ENCODE peak calls at places on chromosomes 3 and 15, in four cellular contexts. One of them, this sample, is unnamed.
A peak's percentile ranks its signal among the peaks of the same experiment; 100 is the strongest.

GRCh38 chr3:161275919-161276318 is 54.8 kb downstream of the NMD3 start:
- DNase-seq in uterus: no peak
- DNase-seq in kidney: no peak
- DNase-seq in AG04450: no peak
- DNase-seq in this sample: no peak

GRCh38 chr15:58229297-58229768 is 91.2 kb downstream of the AQP9 start:
- DNase-seq in uterus: no peak
- DNase-seq in AG04450: no peak
- DNase-seq in kidney: no peak
- DNase-seq in this sample: no peak

GRCh38 chr3:25588441-25589103 is 76.1 kb downstream of the TOP2B start:
- DNase-seq in uterus: no peak
- DNase-seq in AG04450: no peak
- DNase-seq in kidney: no peak
- DNase-seq in this sample: no peak

GRCh38 chr3:99686955-99687612 is 48.7 kb downstream of the COL8A1 start:
- DNase-seq in AG04450: no peak
- DNase-seq in kidney: peak; percentile 75
- DNase-seq in uterus: peak; percentile 59
- DNase-seq in this sample: no peak

GRCh38 chr3:12483364-12483763 is 916 bp upstream of the TSEN2 start:
- DNase-seq in kidney: no peak
- DNase-seq in uterus: no peak
- DNase-seq in AG04450: no peak
- DNase-seq in this sample: no peak

GRCh38 chr3:135970500-135971116 is 5.1 kb downstream of the PPP2R3A start:
- DNase-seq in AG04450: no peak
- DNase-seq in uterus: no peak
- DNase-seq in kidney: no peak
- DNase-seq in this sample: no peak

GRCh38 chr3:71927505-71928066 is 142.6 kb upstream of the PROK2 start:
- DNase-seq in kidney: no peak
- DNase-seq in AG04450: no peak
- DNase-seq in uterus: no peak
- DNase-seq in this sample: no peak

GRCh38 chr3:14688525-14688924 is 13.6 kb downstream of the C3orf20 start:
- DNase-seq in AG04450: no peak
- DNase-seq in kidney: no peak
- DNase-seq in uterus: no peak
- DNase-seq in this sample: no peak

GRCh38 chr3:161915283-161915682 is 418.7 kb downstream of the OTOL1 start:
- DNase-seq in AG04450: no peak
- DNase-seq in kidney: no peak
- DNase-seq in uterus: no peak
- DNase-seq in this sample: no peak

GRCh38 chr3:61452536-61452991 is 108.8 kb upstream of the PTPRG start:
- DNase-seq in kidney: no peak
- DNase-seq in uterus: no peak
- DNase-seq in AG04450: peak; percentile 18
- DNase-seq in this sample: no peak

GRCh38 chr15:31062310-31062964 is 39.1 kb downstream of the TRPM1 start:
- DNase-seq in kidney: no peak
- DNase-seq in uterus: no peak
- DNase-seq in AG04450: no peak
- DNase-seq in this sample: no peak

GRCh38 chr3:52291508-52292181 is 4.0 kb downstream of the GLYCTK start:
- DNase-seq in kidney: peak; percentile 71
- DNase-seq in uterus: no peak
- DNase-seq in AG04450: no peak
- DNase-seq in this sample: peak; percentile 68

GRCh38 chr15:80247320-80247719 is 4.7 kb downstream of the CTXND1 start:
- DNase-seq in AG04450: no peak
- DNase-seq in uterus: no peak
- DNase-seq in kidney: no peak
- DNase-seq in this sample: no peak

GRCh38 chr15:57165992-57166391 is 210.3 kb upstream of the CGNL1 start:
- DNase-seq in AG04450: no peak
- DNase-seq in kidney: no peak
- DNase-seq in uterus: no peak
- DNase-seq in this sample: no peak

GRCh38 chr15:91223902-91224301 is 123.8 kb downstream of the SV2B start:
- DNase-seq in kidney: no peak
- DNase-seq in uterus: no peak
- DNase-seq in AG04450: no peak
- DNase-seq in this sample: no peak

GRCh38 chr3:42185044-42185443 is 80.9 kb downstream of the CCK start:
- DNase-seq in kidney: no peak
- DNase-seq in uterus: no peak
- DNase-seq in AG04450: peak; percentile 15
- DNase-seq in this sample: no peak

GRCh38 chr3:117817103-117817502 is 1107.5 kb downstream of the TUSC7 start:
- DNase-seq in uterus: no peak
- DNase-seq in AG04450: no peak
- DNase-seq in kidney: no peak
- DNase-seq in this sample: no peak

GRCh38 chr15:25705430-25706115 is 157.6 kb downstream of the ATP10A start:
- DNase-seq in kidney: no peak
- DNase-seq in uterus: no peak
- DNase-seq in AG04450: no peak
- DNase-seq in this sample: peak; percentile 72

GRCh38 chr3:27666708-27667107 is 55.4 kb downstream of the EOMES start:
- DNase-seq in AG04450: peak; percentile 59
- DNase-seq in kidney: peak; percentile 89
- DNase-seq in uterus: peak; percentile 19
- DNase-seq in this sample: peak; percentile 92

GRCh38 chr3:141051641-141052569 is 758 bp downstream of the SPSB4 start:
- DNase-seq in AG04450: no peak
- DNase-seq in uterus: no peak
- DNase-seq in kidney: peak; percentile 67
- DNase-seq in this sample: no peak
- TF ChIP-seq CTCF in AG04450: no peak
- TF ChIP-seq CTCF in uterus: no peak
- TF ChIP-seq CTCF in kidney: no peak
- TF ChIP-seq CTCF in this sample: peak; percentile 19

DNA sequence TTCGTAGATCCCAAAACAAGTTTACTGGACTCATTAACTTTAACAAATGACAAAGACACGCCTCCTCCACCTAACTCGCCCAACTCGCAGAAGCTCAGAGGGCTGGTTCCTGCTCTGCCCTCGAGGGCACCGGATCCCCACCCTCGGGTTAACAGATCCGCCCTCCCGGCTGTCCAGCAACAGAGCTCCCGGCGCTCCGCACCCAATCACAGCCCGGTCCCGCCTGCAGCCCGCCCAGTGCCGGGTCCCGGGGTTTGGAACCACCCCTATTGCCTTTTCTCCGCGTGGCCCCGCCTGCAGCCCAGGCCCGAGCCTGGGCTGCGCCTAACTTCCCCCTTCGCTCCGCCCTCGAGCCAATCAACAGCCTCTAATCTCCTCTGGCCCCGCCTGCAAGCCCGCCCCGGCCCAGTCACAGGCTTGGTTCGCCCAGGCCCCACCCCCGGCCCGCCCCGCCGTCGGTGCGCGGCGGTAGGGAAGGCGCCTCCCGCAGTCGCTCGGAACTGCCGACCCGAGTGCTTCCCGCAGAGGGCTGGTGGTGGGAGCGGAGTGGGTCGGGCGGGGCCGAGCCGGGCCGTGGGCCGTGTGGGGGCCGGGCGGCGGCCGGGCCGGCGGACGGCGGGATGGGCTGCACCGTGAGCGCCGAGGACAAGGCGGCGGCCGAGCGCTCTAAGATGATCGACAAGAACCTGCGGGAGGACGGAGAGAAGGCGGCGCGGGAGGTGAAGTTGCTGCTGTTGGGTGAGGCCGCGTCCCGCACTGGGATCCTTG is at the start of gene GNAI2:
- DNase-seq in kidney: peak; percentile 100
- DNase-seq in uterus: peak; percentile 99
- DNase-seq in AG04450: peak; percentile 94
- DNase-seq in this sample: peak; percentile 99
- TF ChIP-seq CTCF in kidney: no peak
- TF ChIP-seq CTCF in uterus: no peak
- TF ChIP-seq CTCF in AG04450: no peak
- TF ChIP-seq CTCF in this sample: no peak

DNA sequence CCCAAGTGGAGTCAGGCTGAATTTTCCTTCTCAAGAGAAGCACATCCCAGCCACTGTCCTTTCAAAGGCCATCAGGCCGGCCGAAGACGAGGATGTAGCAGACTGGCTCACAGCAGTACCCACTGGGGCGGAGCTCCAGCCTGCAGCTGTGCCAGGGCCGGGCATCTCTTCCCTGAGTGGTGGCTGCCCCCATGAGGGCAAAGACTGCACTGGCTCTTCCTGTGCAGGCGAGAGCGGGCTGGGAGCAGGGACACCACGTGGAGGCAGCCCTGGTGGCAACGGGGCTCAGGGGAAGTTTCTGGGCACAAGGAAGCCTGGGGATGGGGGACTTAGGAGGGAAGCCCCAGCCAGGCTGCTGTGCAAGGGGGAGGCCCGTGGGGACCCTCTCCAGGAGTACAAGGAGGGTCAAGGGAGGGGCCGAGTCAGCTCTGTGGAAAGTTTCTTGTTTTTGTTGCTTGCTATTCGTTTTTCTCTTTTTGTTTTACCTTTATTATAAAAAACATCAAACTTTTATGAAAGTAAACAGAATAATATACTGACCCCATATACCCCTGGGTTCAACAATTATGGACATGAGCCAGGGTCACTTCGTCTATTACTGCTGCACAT is 66.1 kb downstream of the RPN1 start:
- DNase-seq in AG04450: peak; percentile 32
- DNase-seq in kidney: peak; percentile 94
- DNase-seq in uterus: peak; percentile 66
- DNase-seq in this sample: no peak
- TF ChIP-seq CTCF in AG04450: peak; percentile 73
- TF ChIP-seq CTCF in kidney: peak; percentile 93
- TF ChIP-seq CTCF in uterus: peak; percentile 58
- TF ChIP-seq CTCF in this sample: peak; percentile 85

GRCh38 chr3:171013822-171014748 is 12.4 kb downstream of the SLC2A2 start:
- DNase-seq in kidney: no peak
- DNase-seq in AG04450: no peak
- DNase-seq in uterus: no peak
- DNase-seq in this sample: no peak

GRCh38 chr3:171011109-171011508 is 15.4 kb downstream of the SLC2A2 start:
- DNase-seq in kidney: no peak
- DNase-seq in uterus: no peak
- DNase-seq in AG04450: no peak
- DNase-seq in this sample: no peak

GRCh38 chr3:171007316-171007715 is 19.2 kb downstream of the SLC2A2 start:
- DNase-seq in AG04450: no peak
- DNase-seq in uterus: no peak
- DNase-seq in kidney: no peak
- DNase-seq in this sample: no peak

DNA sequence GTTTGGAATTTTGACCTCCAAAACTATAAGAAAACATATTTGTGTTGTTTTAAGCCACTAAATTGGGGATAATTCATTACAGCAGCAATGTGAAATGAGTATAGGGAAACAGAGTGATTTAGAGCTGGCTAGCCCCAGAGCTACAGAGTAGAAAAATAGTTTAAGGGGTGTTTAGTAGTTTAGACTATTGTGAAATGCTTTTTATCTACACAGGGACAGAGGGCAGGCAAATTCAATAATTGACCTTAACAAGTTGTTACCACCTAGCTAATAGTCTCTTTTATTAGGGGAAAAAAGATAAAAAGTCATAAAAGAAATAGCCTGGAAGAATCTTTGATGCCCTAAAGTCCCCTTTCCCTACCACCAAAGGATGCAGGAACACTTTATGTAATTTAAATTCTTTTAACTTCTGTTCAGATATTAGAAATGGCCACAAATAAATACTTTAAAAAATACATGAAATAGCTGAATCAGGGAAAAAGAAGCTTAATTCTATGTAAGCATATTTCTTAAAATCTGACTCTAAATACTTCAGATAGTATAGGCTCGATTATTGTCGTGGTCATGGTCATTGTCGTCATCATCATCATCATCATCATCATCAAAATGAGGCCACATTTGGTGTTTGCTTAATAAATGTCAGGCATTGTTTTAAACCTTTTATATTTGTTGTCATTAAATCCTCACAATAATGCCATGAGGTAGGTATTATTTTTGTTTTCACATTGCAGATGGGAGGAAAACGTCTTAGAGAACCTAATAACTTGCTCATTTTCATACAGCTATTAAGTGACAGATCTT is 14.8 kb downstream of the SLC2A2 start:
- DNase-seq in kidney: no peak
- DNase-seq in AG04450: no peak
- DNase-seq in uterus: no peak
- DNase-seq in this sample: no peak
- TF ChIP-seq CTCF in kidney: no peak
- TF ChIP-seq CTCF in AG04450: no peak
- TF ChIP-seq CTCF in uterus: no peak
- TF ChIP-seq CTCF in this sample: no peak

GRCh38 chr3:125054436-125055164 is 1.2 kb downstream of the HEG1 start:
- DNase-seq in uterus: no peak
- DNase-seq in kidney: no peak
- DNase-seq in AG04450: no peak
- DNase-seq in this sample: no peak
- TF ChIP-seq CTCF in uterus: no peak
- TF ChIP-seq CTCF in kidney: no peak
- TF ChIP-seq CTCF in AG04450: peak; percentile 35
- TF ChIP-seq CTCF in this sample: peak; percentile 70

DNA sequence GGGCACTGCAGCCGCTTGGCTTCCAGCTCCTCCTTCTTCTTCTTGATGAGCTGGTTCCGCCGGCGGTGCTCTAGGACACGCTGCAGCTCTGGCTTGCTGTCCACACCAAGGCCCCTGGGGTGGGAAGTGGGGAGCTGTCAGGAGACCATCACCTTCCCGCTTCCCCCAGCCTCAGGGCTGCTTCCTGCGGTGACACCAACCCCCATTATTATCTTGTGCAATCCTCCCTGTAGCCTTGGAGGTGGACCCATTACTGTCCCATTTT is 10.0 kb downstream of the FAM107A start:
- DNase-seq in uterus: no peak
- DNase-seq in AG04450: no peak
- DNase-seq in kidney: peak; percentile 69
- DNase-seq in this sample: peak; percentile 84
- TF ChIP-seq CTCF in uterus: no peak
- TF ChIP-seq CTCF in AG04450: no peak
- TF ChIP-seq CTCF in kidney: no peak
- TF ChIP-seq CTCF in this sample: no peak

GRCh38 chr15:63912061-63912615 is 78.4 kb upstream of the HERC1 start:
- DNase-seq in uterus: no peak
- DNase-seq in AG04450: no peak
- DNase-seq in kidney: no peak
- DNase-seq in this sample: no peak

GRCh38 chr15:63913786-63914185 is 80.0 kb upstream of the HERC1 start:
- DNase-seq in uterus: no peak
- DNase-seq in kidney: no peak
- DNase-seq in AG04450: no peak
- DNase-seq in this sample: no peak

GRCh38 chr15:63909819-63910437 is 76.2 kb upstream of the HERC1 start:
- DNase-seq in AG04450: no peak
- DNase-seq in uterus: no peak
- DNase-seq in kidney: no peak
- DNase-seq in this sample: no peak

GRCh38 chr15:63908986-63909385 is 75.2 kb upstream of the HERC1 start:
- DNase-seq in AG04450: no peak
- DNase-seq in uterus: no peak
- DNase-seq in kidney: no peak
- DNase-seq in this sample: no peak

GRCh38 chr15:63911160-63911559 is 77.4 kb upstream of the HERC1 start:
- DNase-seq in kidney: no peak
- DNase-seq in AG04450: no peak
- DNase-seq in uterus: no peak
- DNase-seq in this sample: no peak
- TF ChIP-seq CTCF in kidney: no peak
- TF ChIP-seq CTCF in AG04450: no peak
- TF ChIP-seq CTCF in uterus: no peak
- TF ChIP-seq CTCF in this sample: peak; percentile 19

This sample was measured in chondrocyte.